ENCODE peak calls at places on chromosome 5, in four cellular contexts. K, N, G and Q are unnamed samples.

GRCh38 chr5:44536650-44537260 is 147.5 kb upstream of the FGF10 start:
- DNase-seq in K (no peak), N (no peak), G (no peak), Q (peak; percentile 21)

GRCh38 chr5:56852228-56853000 is 37.1 kb downstream of the MAP3K1 start:
- DNase-seq in K (no peak), N (no peak), G (no peak), Q (no peak)

GRCh38 chr5:178438746-178439260 is 151.4 kb downstream of the COL23A1 start:
- DNase-seq in K (no peak), N (no peak), G (no peak), Q (no peak)

GRCh38 chr5:170265527-170265926 is 32.0 kb downstream of the LCP2 start:
- DNase-seq in K (no peak), N (peak; percentile 82), G (peak; percentile 82), Q (peak; percentile 87)

GRCh38 chr5:1737790-1738405 is 61.7 kb downstream of the MRPL36 start:
- DNase-seq in K (peak; percentile 52), N (no peak), G (no peak), Q (no peak)

GRCh38 chr5:177100714-177101121 is 14.0 kb downstream of the FGFR4 start:
- DNase-seq in K (no peak), N (no peak), G (no peak), Q (no peak)

GRCh38 chr5:55935371-55935770 is 59.4 kb downstream of the IL6ST start:
- DNase-seq in K (no peak), N (no peak), G (no peak), Q (no peak)

GRCh38 chr5:43604699-43605098 is 1.7 kb downstream of the NNT start:
- DNase-seq in K (no peak), N (no peak), G (no peak), Q (no peak)

GRCh38 chr5:95178046-95178651 is 106.7 kb downstream of the MCTP1 start:
- DNase-seq in K (no peak), N (no peak), G (no peak), Q (no peak)

GRCh38 chr5:142674438-142675210 is 11.3 kb downstream of the FGF1 start:
- DNase-seq in K (no peak), N (no peak), G (no peak), Q (no peak)

GRCh38 chr5:26023361-26023760 is 1015.0 kb downstream of the CDH9 start:
- DNase-seq in K (no peak), N (no peak), G (no peak), Q (no peak)

GRCh38 chr5:107108111-107108510 is 562.6 kb downstream of the EFNA5 start:
- DNase-seq in K (no peak), N (no peak), G (no peak), Q (no peak)

GRCh38 chr5:66223637-66224036 is 79.5 kb downstream of the SREK1 start:
- DNase-seq in K (no peak), N (peak; percentile 39), G (no peak), Q (no peak)

GRCh38 chr5:72633649-72634048 is 126.4 kb upstream of the ZNF366 start:
- DNase-seq in K (no peak), N (no peak), G (no peak), Q (no peak)

GRCh38 chr5:6302684-6303083 is 75.7 kb downstream of the MED10 start:
- DNase-seq in K (no peak), N (no peak), G (no peak), Q (no peak)

GRCh38 chr5:160894-161540 is 30.3 kb upstream of the LRRC14B start:
- DNase-seq in K (no peak), N (no peak), G (no peak), Q (no peak)